ENCODE peak calls at places on chromosomes 16 and 17, in ten cellular contexts. One of them, this sample, is unnamed.

GRCh38 chr16:2934450-2934849 is 22.7 kb downstream of the FLYWCH1 start:
- DNase-seq in activated CD8-positive, alpha-beta memory T cell treated with anti-CD3 and anti-CD28 coated beads for 1 hour: no peak
- DNase-seq in substantia nigra: no peak
- DNase-seq in caudate nucleus: no peak
- DNase-seq in EH: no peak
- DNase-seq in Kasumi-1: no peak
- DNase-seq in non-pigmented ciliary epithelial cell: no peak
- DNase-seq in NCI-H774: no peak
- DNase-seq in foreskin fibroblast: no peak
- DNase-seq in effector memory CD4-positive, alpha-beta T cell: no peak
- DNase-seq in this sample: no peak

GRCh38 chr16:70695351-70696070 is 9.7 kb upstream of the MTSS2 start:
- DNase-seq in non-pigmented ciliary epithelial cell: no peak
- DNase-seq in substantia nigra: no peak
- DNase-seq in Kasumi-1: peak
- DNase-seq in effector memory CD4-positive, alpha-beta T cell: no peak
- DNase-seq in EH: peak
- DNase-seq in NCI-H774: no peak
- DNase-seq in foreskin fibroblast: peak
- DNase-seq in activated CD8-positive, alpha-beta memory T cell treated with anti-CD3 and anti-CD28 coated beads for 1 hour: no peak
- DNase-seq in caudate nucleus: no peak
- DNase-seq in this sample: no peak

GRCh38 chr16:27463741-27464662 is 62.0 kb downstream of the IL21R start:
- DNase-seq in Kasumi-1: no peak
- DNase-seq in effector memory CD4-positive, alpha-beta T cell: no peak
- DNase-seq in substantia nigra: no peak
- DNase-seq in EH: no peak
- DNase-seq in activated CD8-positive, alpha-beta memory T cell treated with anti-CD3 and anti-CD28 coated beads for 1 hour: peak
- DNase-seq in caudate nucleus: no peak
- DNase-seq in NCI-H774: no peak
- DNase-seq in foreskin fibroblast: no peak
- DNase-seq in non-pigmented ciliary epithelial cell: no peak
- DNase-seq in this sample: no peak

GRCh38 chr16:85665373-85665740 is 23.4 kb downstream of the GINS2 start:
- DNase-seq in EH: no peak
- DNase-seq in foreskin fibroblast: no peak
- DNase-seq in substantia nigra: no peak
- DNase-seq in effector memory CD4-positive, alpha-beta T cell: no peak
- DNase-seq in NCI-H774: no peak
- DNase-seq in non-pigmented ciliary epithelial cell: no peak
- DNase-seq in activated CD8-positive, alpha-beta memory T cell treated with anti-CD3 and anti-CD28 coated beads for 1 hour: no peak
- DNase-seq in caudate nucleus: no peak
- DNase-seq in Kasumi-1: no peak
- DNase-seq in this sample: no peak

GRCh38 chr17:12545877-12546513 is 119.7 kb upstream of the MYOCD start:
- DNase-seq in NCI-H774: no peak
- DNase-seq in effector memory CD4-positive, alpha-beta T cell: no peak
- DNase-seq in Kasumi-1: peak
- DNase-seq in caudate nucleus: no peak
- DNase-seq in non-pigmented ciliary epithelial cell: peak
- DNase-seq in activated CD8-positive, alpha-beta memory T cell treated with anti-CD3 and anti-CD28 coated beads for 1 hour: no peak
- DNase-seq in foreskin fibroblast: peak
- DNase-seq in EH: peak
- DNase-seq in substantia nigra: peak
- DNase-seq in this sample: peak

GRCh38 chr17:27533068-27533397 is 76.8 kb downstream of the KSR1 start:
- DNase-seq in Kasumi-1: no peak
- DNase-seq in substantia nigra: no peak
- DNase-seq in activated CD8-positive, alpha-beta memory T cell treated with anti-CD3 and anti-CD28 coated beads for 1 hour: no peak
- DNase-seq in EH: no peak
- DNase-seq in caudate nucleus: no peak
- DNase-seq in non-pigmented ciliary epithelial cell: no peak
- DNase-seq in NCI-H774: no peak
- DNase-seq in effector memory CD4-positive, alpha-beta T cell: no peak
- DNase-seq in foreskin fibroblast: no peak
- DNase-seq in this sample: no peak

GRCh38 chr17:5501725-5502124 is 15.4 kb downstream of the MIS12 start:
- DNase-seq in NCI-H774: no peak
- DNase-seq in EH: no peak
- DNase-seq in activated CD8-positive, alpha-beta memory T cell treated with anti-CD3 and anti-CD28 coated beads for 1 hour: no peak
- DNase-seq in Kasumi-1: no peak
- DNase-seq in non-pigmented ciliary epithelial cell: no peak
- DNase-seq in effector memory CD4-positive, alpha-beta T cell: no peak
- DNase-seq in substantia nigra: no peak
- DNase-seq in foreskin fibroblast: no peak
- DNase-seq in caudate nucleus: no peak
- DNase-seq in this sample: no peak

GRCh38 chr16:51852892-51853291 is 694.1 kb downstream of the TOX3 start:
- DNase-seq in effector memory CD4-positive, alpha-beta T cell: no peak
- DNase-seq in Kasumi-1: no peak
- DNase-seq in NCI-H774: no peak
- DNase-seq in caudate nucleus: no peak
- DNase-seq in activated CD8-positive, alpha-beta memory T cell treated with anti-CD3 and anti-CD28 coated beads for 1 hour: no peak
- DNase-seq in non-pigmented ciliary epithelial cell: no peak
- DNase-seq in foreskin fibroblast: no peak
- DNase-seq in EH: no peak
- DNase-seq in substantia nigra: no peak
- DNase-seq in this sample: no peak

GRCh38 chr17:81512984-81513668 is 527 bp upstream of the ACTG1 start:
- DNase-seq in non-pigmented ciliary epithelial cell: no peak
- DNase-seq in NCI-H774: peak
- DNase-seq in Kasumi-1: peak
- DNase-seq in effector memory CD4-positive, alpha-beta T cell: peak
- DNase-seq in substantia nigra: no peak
- DNase-seq in EH: peak
- DNase-seq in caudate nucleus: no peak
- DNase-seq in foreskin fibroblast: peak
- DNase-seq in activated CD8-positive, alpha-beta memory T cell treated with anti-CD3 and anti-CD28 coated beads for 1 hour: no peak
- DNase-seq in this sample: peak

GRCh38 chr17:34673995-34674900 is 94.9 kb downstream of the TMEM132E start:
- DNase-seq in effector memory CD4-positive, alpha-beta T cell: no peak
- DNase-seq in caudate nucleus: no peak
- DNase-seq in activated CD8-positive, alpha-beta memory T cell treated with anti-CD3 and anti-CD28 coated beads for 1 hour: no peak
- DNase-seq in substantia nigra: no peak
- DNase-seq in Kasumi-1: no peak
- DNase-seq in NCI-H774: no peak
- DNase-seq in non-pigmented ciliary epithelial cell: no peak
- DNase-seq in foreskin fibroblast: no peak
- DNase-seq in EH: no peak
- DNase-seq in this sample: no peak

GRCh38 chr16:78659216-78659615 is 559.8 kb downstream of the WWOX start:
- DNase-seq in effector memory CD4-positive, alpha-beta T cell: no peak
- DNase-seq in Kasumi-1: no peak
- DNase-seq in caudate nucleus: no peak
- DNase-seq in NCI-H774: no peak
- DNase-seq in EH: no peak
- DNase-seq in substantia nigra: no peak
- DNase-seq in foreskin fibroblast: no peak
- DNase-seq in activated CD8-positive, alpha-beta memory T cell treated with anti-CD3 and anti-CD28 coated beads for 1 hour: no peak
- DNase-seq in non-pigmented ciliary epithelial cell: no peak
- DNase-seq in this sample: no peak

GRCh38 chr17:79947351-79948031 is 88.2 kb downstream of the TBC1D16 start:
- DNase-seq in EH: peak
- DNase-seq in substantia nigra: no peak
- DNase-seq in caudate nucleus: no peak
- DNase-seq in activated CD8-positive, alpha-beta memory T cell treated with anti-CD3 and anti-CD28 coated beads for 1 hour: no peak
- DNase-seq in non-pigmented ciliary epithelial cell: peak
- DNase-seq in Kasumi-1: no peak
- DNase-seq in NCI-H774: no peak
- DNase-seq in effector memory CD4-positive, alpha-beta T cell: no peak
- DNase-seq in foreskin fibroblast: no peak
- DNase-seq in this sample: no peak

GRCh38 chr16:23333034-23333579 is 31.0 kb downstream of the SCNN1B start:
- DNase-seq in caudate nucleus: no peak
- DNase-seq in effector memory CD4-positive, alpha-beta T cell: no peak
- DNase-seq in foreskin fibroblast: no peak
- DNase-seq in non-pigmented ciliary epithelial cell: no peak
- DNase-seq in EH: no peak
- DNase-seq in substantia nigra: no peak
- DNase-seq in activated CD8-positive, alpha-beta memory T cell treated with anti-CD3 and anti-CD28 coated beads for 1 hour: no peak
- DNase-seq in NCI-H774: no peak
- DNase-seq in Kasumi-1: no peak
- DNase-seq in this sample: no peak

GRCh38 chr16:29316673-29317237 is 89.8 kb downstream of the NPIPB11 start:
- DNase-seq in EH: peak
- DNase-seq in non-pigmented ciliary epithelial cell: no peak
- DNase-seq in foreskin fibroblast: no peak
- DNase-seq in activated CD8-positive, alpha-beta memory T cell treated with anti-CD3 and anti-CD28 coated beads for 1 hour: no peak
- DNase-seq in caudate nucleus: no peak
- DNase-seq in Kasumi-1: no peak
- DNase-seq in effector memory CD4-positive, alpha-beta T cell: no peak
- DNase-seq in NCI-H774: no peak
- DNase-seq in substantia nigra: no peak
- DNase-seq in this sample: no peak

GRCh38 chr17:80742091-80742490 is 197.5 kb downstream of the RPTOR start:
- DNase-seq in activated CD8-positive, alpha-beta memory T cell treated with anti-CD3 and anti-CD28 coated beads for 1 hour: no peak
- DNase-seq in NCI-H774: no peak
- DNase-seq in foreskin fibroblast: no peak
- DNase-seq in caudate nucleus: no peak
- DNase-seq in non-pigmented ciliary epithelial cell: no peak
- DNase-seq in EH: no peak
- DNase-seq in Kasumi-1: no peak
- DNase-seq in substantia nigra: no peak
- DNase-seq in effector memory CD4-positive, alpha-beta T cell: no peak
- DNase-seq in this sample: no peak

GRCh38 chr17:42522798-42523278 is 13.2 kb upstream of the NAGLU start:
- DNase-seq in effector memory CD4-positive, alpha-beta T cell: no peak
- DNase-seq in foreskin fibroblast: no peak
- DNase-seq in Kasumi-1: no peak
- DNase-seq in caudate nucleus: no peak
- DNase-seq in substantia nigra: no peak
- DNase-seq in NCI-H774: no peak
- DNase-seq in non-pigmented ciliary epithelial cell: no peak
- DNase-seq in EH: no peak
- DNase-seq in activated CD8-positive, alpha-beta memory T cell treated with anti-CD3 and anti-CD28 coated beads for 1 hour: no peak
- DNase-seq in this sample: no peak

GRCh38 chr16:66851166-66851964 is 7.2 kb downstream of the CA7 start:
- DNase-seq in caudate nucleus: no peak
- DNase-seq in effector memory CD4-positive, alpha-beta T cell: no peak
- DNase-seq in non-pigmented ciliary epithelial cell: no peak
- DNase-seq in activated CD8-positive, alpha-beta memory T cell treated with anti-CD3 and anti-CD28 coated beads for 1 hour: no peak
- DNase-seq in Kasumi-1: no peak
- DNase-seq in substantia nigra: no peak
- DNase-seq in NCI-H774: no peak
- DNase-seq in EH: no peak
- DNase-seq in foreskin fibroblast: no peak
- DNase-seq in this sample: no peak

GRCh38 chr16:66427871-66428681 is 981 bp downstream of the BEAN1 start:
- DNase-seq in NCI-H774: no peak
- DNase-seq in foreskin fibroblast: peak
- DNase-seq in caudate nucleus: no peak
- DNase-seq in Kasumi-1: no peak
- DNase-seq in non-pigmented ciliary epithelial cell: no peak
- DNase-seq in activated CD8-positive, alpha-beta memory T cell treated with anti-CD3 and anti-CD28 coated beads for 1 hour: no peak
- DNase-seq in EH: peak
- DNase-seq in effector memory CD4-positive, alpha-beta T cell: no peak
- DNase-seq in substantia nigra: no peak
- DNase-seq in this sample: no peak

GRCh38 chr16:19515765-19516164 is 6.1 kb downstream of the GDE1 start:
- DNase-seq in foreskin fibroblast: no peak
- DNase-seq in Kasumi-1: no peak
- DNase-seq in caudate nucleus: no peak
- DNase-seq in NCI-H774: no peak
- DNase-seq in activated CD8-positive, alpha-beta memory T cell treated with anti-CD3 and anti-CD28 coated beads for 1 hour: no peak
- DNase-seq in non-pigmented ciliary epithelial cell: no peak
- DNase-seq in substantia nigra: no peak
- DNase-seq in effector memory CD4-positive, alpha-beta T cell: no peak
- DNase-seq in EH: peak
- DNase-seq in this sample: no peak

GRCh38 chr17:10139560-10139959 is 58.8 kb downstream of the GAS7 start:
- DNase-seq in activated CD8-positive, alpha-beta memory T cell treated with anti-CD3 and anti-CD28 coated beads for 1 hour: no peak
- DNase-seq in effector memory CD4-positive, alpha-beta T cell: no peak
- DNase-seq in caudate nucleus: no peak
- DNase-seq in EH: no peak
- DNase-seq in Kasumi-1: no peak
- DNase-seq in substantia nigra: no peak
- DNase-seq in foreskin fibroblast: no peak
- DNase-seq in NCI-H774: no peak
- DNase-seq in non-pigmented ciliary epithelial cell: no peak
- DNase-seq in this sample: no peak

GRCh38 chr16:70738083-70738977 is 52.5 kb upstream of the MTSS2 start:
- DNase-seq in activated CD8-positive, alpha-beta memory T cell treated with anti-CD3 and anti-CD28 coated beads for 1 hour: no peak
- DNase-seq in EH: peak
- DNase-seq in caudate nucleus: no peak
- DNase-seq in substantia nigra: peak
- DNase-seq in foreskin fibroblast: peak
- DNase-seq in effector memory CD4-positive, alpha-beta T cell: no peak
- DNase-seq in Kasumi-1: peak
- DNase-seq in NCI-H774: no peak
- DNase-seq in non-pigmented ciliary epithelial cell: no peak
- DNase-seq in this sample: no peak

GRCh38 chr17:76538941-76539340 is 903 bp upstream of the PRCD start:
- DNase-seq in EH: no peak
- DNase-seq in Kasumi-1: no peak
- DNase-seq in effector memory CD4-positive, alpha-beta T cell: no peak
- DNase-seq in caudate nucleus: no peak
- DNase-seq in non-pigmented ciliary epithelial cell: no peak
- DNase-seq in foreskin fibroblast: no peak
- DNase-seq in NCI-H774: no peak
- DNase-seq in activated CD8-positive, alpha-beta memory T cell treated with anti-CD3 and anti-CD28 coated beads for 1 hour: no peak
- DNase-seq in substantia nigra: no peak
- DNase-seq in this sample: no peak

GRCh38 chr17:9324864-9325263 is 250.8 kb downstream of the STX8 start:
- DNase-seq in caudate nucleus: no peak
- DNase-seq in activated CD8-positive, alpha-beta memory T cell treated with anti-CD3 and anti-CD28 coated beads for 1 hour: no peak
- DNase-seq in non-pigmented ciliary epithelial cell: no peak
- DNase-seq in Kasumi-1: no peak
- DNase-seq in substantia nigra: no peak
- DNase-seq in effector memory CD4-positive, alpha-beta T cell: no peak
- DNase-seq in NCI-H774: no peak
- DNase-seq in foreskin fibroblast: no peak
- DNase-seq in EH: no peak
- DNase-seq in this sample: no peak

GRCh38 chr16:23955088-23955487 is 119.3 kb downstream of the PRKCB start:
- DNase-seq in non-pigmented ciliary epithelial cell: no peak
- DNase-seq in effector memory CD4-positive, alpha-beta T cell: no peak
- DNase-seq in EH: no peak
- DNase-seq in Kasumi-1: no peak
- DNase-seq in foreskin fibroblast: no peak
- DNase-seq in caudate nucleus: no peak
- DNase-seq in NCI-H774: no peak
- DNase-seq in activated CD8-positive, alpha-beta memory T cell treated with anti-CD3 and anti-CD28 coated beads for 1 hour: no peak
- DNase-seq in substantia nigra: no peak
- DNase-seq in this sample: no peak

GRCh38 chr16:10103096-10103495 is 79.1 kb downstream of the GRIN2A start:
- DNase-seq in Kasumi-1: no peak
- DNase-seq in non-pigmented ciliary epithelial cell: no peak
- DNase-seq in caudate nucleus: no peak
- DNase-seq in effector memory CD4-positive, alpha-beta T cell: no peak
- DNase-seq in activated CD8-positive, alpha-beta memory T cell treated with anti-CD3 and anti-CD28 coated beads for 1 hour: no peak
- DNase-seq in foreskin fibroblast: peak
- DNase-seq in substantia nigra: no peak
- DNase-seq in NCI-H774: no peak
- DNase-seq in EH: peak
- DNase-seq in this sample: no peak

GRCh38 chr16:68084504-68085258 is 489 bp upstream of the NFATC3 start:
- DNase-seq in foreskin fibroblast: peak
- DNase-seq in activated CD8-positive, alpha-beta memory T cell treated with anti-CD3 and anti-CD28 coated beads for 1 hour: peak
- DNase-seq in NCI-H774: peak
- DNase-seq in substantia nigra: peak
- DNase-seq in effector memory CD4-positive, alpha-beta T cell: peak
- DNase-seq in caudate nucleus: peak
- DNase-seq in Kasumi-1: peak
- DNase-seq in non-pigmented ciliary epithelial cell: no peak
- DNase-seq in EH: peak
- DNase-seq in this sample: peak

GRCh38 chr17:66715076-66715675 is 119.7 kb upstream of the CACNG5 start:
- DNase-seq in caudate nucleus: no peak
- DNase-seq in substantia nigra: no peak
- DNase-seq in activated CD8-positive, alpha-beta memory T cell treated with anti-CD3 and anti-CD28 coated beads for 1 hour: no peak
- DNase-seq in effector memory CD4-positive, alpha-beta T cell: no peak
- DNase-seq in foreskin fibroblast: no peak
- DNase-seq in EH: no peak
- DNase-seq in NCI-H774: no peak
- DNase-seq in Kasumi-1: no peak
- DNase-seq in non-pigmented ciliary epithelial cell: no peak
- DNase-seq in this sample: no peak

GRCh38 chr17:63988741-63989621 is 9.2 kb upstream of the PRR29 start:
- DNase-seq in foreskin fibroblast: peak
- DNase-seq in Kasumi-1: no peak
- DNase-seq in NCI-H774: no peak
- DNase-seq in substantia nigra: peak
- DNase-seq in caudate nucleus: no peak
- DNase-seq in activated CD8-positive, alpha-beta memory T cell treated with anti-CD3 and anti-CD28 coated beads for 1 hour: no peak
- DNase-seq in effector memory CD4-positive, alpha-beta T cell: no peak
- DNase-seq in EH: peak
- DNase-seq in non-pigmented ciliary epithelial cell: no peak
- DNase-seq in this sample: no peak